ENCODE peak calls at places on chromosomes 13 and 19, in seven cellular contexts. One of them, this sample, is unnamed.

GRCh38 chr19:5967994-5968430 is 9.9 kb downstream of the RANBP3 start:
- DNase-seq in GM03348: peak; percentile 86
- DNase-seq in T-helper 17 cell: peak; percentile 54
- DNase-seq in skeletal muscle cell: peak; percentile 57
- DNase-seq in mucosa of descending colon: no peak
- DNase-seq in stimulated activated CD8-positive, alpha-beta memory T cell treated with anti-CD3 and anti-CD28 coated beads, Interleukin-12 subunit alpha, Interleukin-12 subunit beta, amount 100 ng/mL, for 1 hour: no peak
- DNase-seq in T-helper 2 cell: no peak
- DNase-seq in this sample: peak; percentile 52

GRCh38 chr13:95224064-95224463 is 77.2 kb downstream of the ABCC4 start:
- DNase-seq in GM03348: no peak
- DNase-seq in stimulated activated CD8-positive, alpha-beta memory T cell treated with anti-CD3 and anti-CD28 coated beads, Interleukin-12 subunit alpha, Interleukin-12 subunit beta, amount 100 ng/mL, for 1 hour: no peak
- DNase-seq in mucosa of descending colon: no peak
- DNase-seq in T-helper 2 cell: no peak
- DNase-seq in skeletal muscle cell: no peak
- DNase-seq in T-helper 17 cell: no peak
- DNase-seq in this sample: no peak

GRCh38 chr19:30036154-30037129 is 94.4 kb downstream of the URI1 start:
- DNase-seq in GM03348: no peak
- DNase-seq in stimulated activated CD8-positive, alpha-beta memory T cell treated with anti-CD3 and anti-CD28 coated beads, Interleukin-12 subunit alpha, Interleukin-12 subunit beta, amount 100 ng/mL, for 1 hour: no peak
- DNase-seq in T-helper 2 cell: no peak
- DNase-seq in mucosa of descending colon: no peak
- DNase-seq in T-helper 17 cell: no peak
- DNase-seq in skeletal muscle cell: no peak
- DNase-seq in this sample: no peak

GRCh38 chr13:39895254-39895653 is 239.8 kb downstream of the COG6 start:
- DNase-seq in T-helper 17 cell: no peak
- DNase-seq in mucosa of descending colon: no peak
- DNase-seq in stimulated activated CD8-positive, alpha-beta memory T cell treated with anti-CD3 and anti-CD28 coated beads, Interleukin-12 subunit alpha, Interleukin-12 subunit beta, amount 100 ng/mL, for 1 hour: no peak
- DNase-seq in skeletal muscle cell: no peak
- DNase-seq in GM03348: peak; percentile 40
- DNase-seq in T-helper 2 cell: no peak
- DNase-seq in this sample: no peak

GRCh38 chr13:28623782-28624706 is 34.9 kb upstream of the POMP start:
- DNase-seq in skeletal muscle cell: no peak
- DNase-seq in mucosa of descending colon: no peak
- DNase-seq in T-helper 17 cell: no peak
- DNase-seq in stimulated activated CD8-positive, alpha-beta memory T cell treated with anti-CD3 and anti-CD28 coated beads, Interleukin-12 subunit alpha, Interleukin-12 subunit beta, amount 100 ng/mL, for 1 hour: no peak
- DNase-seq in GM03348: no peak
- DNase-seq in T-helper 2 cell: no peak
- DNase-seq in this sample: no peak

GRCh38 chr19:51564791-51565190 is 6.3 kb upstream of the ZNF175 start:
- DNase-seq in mucosa of descending colon: no peak
- DNase-seq in skeletal muscle cell: no peak
- DNase-seq in stimulated activated CD8-positive, alpha-beta memory T cell treated with anti-CD3 and anti-CD28 coated beads, Interleukin-12 subunit alpha, Interleukin-12 subunit beta, amount 100 ng/mL, for 1 hour: no peak
- DNase-seq in T-helper 2 cell: no peak
- DNase-seq in T-helper 17 cell: no peak
- DNase-seq in GM03348: no peak
- DNase-seq in this sample: no peak

GRCh38 chr19:7397687-7398086 is 49.0 kb downstream of the ARHGEF18 start:
- DNase-seq in T-helper 17 cell: no peak
- DNase-seq in skeletal muscle cell: peak; percentile 59
- DNase-seq in stimulated activated CD8-positive, alpha-beta memory T cell treated with anti-CD3 and anti-CD28 coated beads, Interleukin-12 subunit alpha, Interleukin-12 subunit beta, amount 100 ng/mL, for 1 hour: no peak
- DNase-seq in GM03348: no peak
- DNase-seq in mucosa of descending colon: no peak
- DNase-seq in T-helper 2 cell: no peak
- DNase-seq in this sample: no peak

GRCh38 chr19:2054763-2055162 is 3.7 kb upstream of the MKNK2 start:
- DNase-seq in T-helper 2 cell: no peak
- DNase-seq in mucosa of descending colon: peak; percentile 87
- DNase-seq in stimulated activated CD8-positive, alpha-beta memory T cell treated with anti-CD3 and anti-CD28 coated beads, Interleukin-12 subunit alpha, Interleukin-12 subunit beta, amount 100 ng/mL, for 1 hour: no peak
- DNase-seq in T-helper 17 cell: no peak
- DNase-seq in GM03348: no peak
- DNase-seq in skeletal muscle cell: no peak
- DNase-seq in this sample: no peak

GRCh38 chr13:33870046-33870668 is 52.2 kb downstream of the RFC3 start:
- DNase-seq in T-helper 17 cell: no peak
- DNase-seq in GM03348: no peak
- DNase-seq in skeletal muscle cell: no peak
- DNase-seq in stimulated activated CD8-positive, alpha-beta memory T cell treated with anti-CD3 and anti-CD28 coated beads, Interleukin-12 subunit alpha, Interleukin-12 subunit beta, amount 100 ng/mL, for 1 hour: no peak
- DNase-seq in T-helper 2 cell: no peak
- DNase-seq in mucosa of descending colon: no peak
- DNase-seq in this sample: no peak

GRCh38 chr13:34779171-34779570 is 162.9 kb upstream of the NBEA start:
- DNase-seq in T-helper 17 cell: no peak
- DNase-seq in T-helper 2 cell: no peak
- DNase-seq in stimulated activated CD8-positive, alpha-beta memory T cell treated with anti-CD3 and anti-CD28 coated beads, Interleukin-12 subunit alpha, Interleukin-12 subunit beta, amount 100 ng/mL, for 1 hour: no peak
- DNase-seq in skeletal muscle cell: no peak
- DNase-seq in GM03348: no peak
- DNase-seq in mucosa of descending colon: no peak
- DNase-seq in this sample: no peak

GRCh38 chr19:38632476-38633213 is 13.7 kb downstream of the EIF3K start:
- DNase-seq in skeletal muscle cell: no peak
- DNase-seq in T-helper 17 cell: no peak
- DNase-seq in T-helper 2 cell: no peak
- DNase-seq in GM03348: no peak
- DNase-seq in stimulated activated CD8-positive, alpha-beta memory T cell treated with anti-CD3 and anti-CD28 coated beads, Interleukin-12 subunit alpha, Interleukin-12 subunit beta, amount 100 ng/mL, for 1 hour: no peak
- DNase-seq in mucosa of descending colon: no peak
- DNase-seq in this sample: no peak

GRCh38 chr13:99577934-99578917 is 77.0 kb downstream of the TM9SF2 start:
- DNase-seq in stimulated activated CD8-positive, alpha-beta memory T cell treated with anti-CD3 and anti-CD28 coated beads, Interleukin-12 subunit alpha, Interleukin-12 subunit beta, amount 100 ng/mL, for 1 hour: no peak
- DNase-seq in T-helper 17 cell: no peak
- DNase-seq in skeletal muscle cell: no peak
- DNase-seq in GM03348: peak; percentile 33
- DNase-seq in mucosa of descending colon: no peak
- DNase-seq in T-helper 2 cell: no peak
- DNase-seq in this sample: no peak

GRCh38 chr13:67001363-67001762 is 228.8 kb downstream of the PCDH9 start:
- DNase-seq in T-helper 17 cell: no peak
- DNase-seq in stimulated activated CD8-positive, alpha-beta memory T cell treated with anti-CD3 and anti-CD28 coated beads, Interleukin-12 subunit alpha, Interleukin-12 subunit beta, amount 100 ng/mL, for 1 hour: no peak
- DNase-seq in T-helper 2 cell: no peak
- DNase-seq in mucosa of descending colon: no peak
- DNase-seq in skeletal muscle cell: no peak
- DNase-seq in GM03348: no peak
- DNase-seq in this sample: no peak

GRCh38 chr19:35513975-35514809 is 743 bp upstream of the DMKN start:
- DNase-seq in mucosa of descending colon: no peak
- DNase-seq in T-helper 2 cell: no peak
- DNase-seq in skeletal muscle cell: no peak
- DNase-seq in stimulated activated CD8-positive, alpha-beta memory T cell treated with anti-CD3 and anti-CD28 coated beads, Interleukin-12 subunit alpha, Interleukin-12 subunit beta, amount 100 ng/mL, for 1 hour: no peak
- DNase-seq in T-helper 17 cell: no peak
- DNase-seq in GM03348: peak; percentile 80
- DNase-seq in this sample: no peak

GRCh38 chr13:64482373-64482772 is 2747.8 kb downstream of the PCDH9 start:
- DNase-seq in mucosa of descending colon: no peak
- DNase-seq in skeletal muscle cell: no peak
- DNase-seq in T-helper 2 cell: no peak
- DNase-seq in GM03348: no peak
- DNase-seq in stimulated activated CD8-positive, alpha-beta memory T cell treated with anti-CD3 and anti-CD28 coated beads, Interleukin-12 subunit alpha, Interleukin-12 subunit beta, amount 100 ng/mL, for 1 hour: no peak
- DNase-seq in T-helper 17 cell: no peak
- DNase-seq in this sample: no peak

This sample was measured in CD4-positive, alpha-beta T cell.